ENCODE peak calls at places on chromosomes 7 and 10, in nine cellular contexts. One of them, this sample, is unnamed.
A peak's percentile ranks its signal among the peaks of the same experiment; 100 is the strongest.

GRCh38 chr10:62048473-62048872 is 147.0 kb downstream of the ARID5B start:
- DNase-seq in neural progenitor cell: no peak
- DNase-seq in dorsolateral prefrontal cortex: no peak
- DNase-seq in astrocyte of the spinal cord: no peak
- DNase-seq in endothelial cell: no peak
- DNase-seq in kidney: no peak
- DNase-seq in neural crest cell: no peak
- DNase-seq in foreskin fibroblast: no peak
- DNase-seq in breast epithelium: no peak
- DNase-seq in this sample: no peak

GRCh38 chr7:44618754-44619153 is 12.3 kb downstream of the OGDH start:
- DNase-seq in foreskin fibroblast: no peak
- DNase-seq in endothelial cell: no peak
- DNase-seq in neural crest cell: no peak
- DNase-seq in kidney: no peak
- DNase-seq in breast epithelium: no peak
- DNase-seq in astrocyte of the spinal cord: no peak
- DNase-seq in neural progenitor cell: no peak
- DNase-seq in dorsolateral prefrontal cortex: no peak
- DNase-seq in this sample: no peak

GRCh38 chr10:36677170-36677768 is 448.1 kb upstream of the ANKRD30A start:
- DNase-seq in foreskin fibroblast: peak; percentile 38
- DNase-seq in neural progenitor cell: no peak
- DNase-seq in breast epithelium: no peak
- DNase-seq in neural crest cell: no peak
- DNase-seq in dorsolateral prefrontal cortex: no peak
- DNase-seq in endothelial cell: no peak
- DNase-seq in astrocyte of the spinal cord: peak; percentile 71
- DNase-seq in kidney: no peak
- DNase-seq in this sample: no peak

GRCh38 chr10:5344746-5345145 is 20.0 kb upstream of the UCN3 start:
- DNase-seq in astrocyte of the spinal cord: no peak
- DNase-seq in neural crest cell: no peak
- DNase-seq in breast epithelium: no peak
- DNase-seq in dorsolateral prefrontal cortex: no peak
- DNase-seq in kidney: no peak
- DNase-seq in neural progenitor cell: no peak
- DNase-seq in foreskin fibroblast: no peak
- DNase-seq in endothelial cell: no peak
- DNase-seq in this sample: no peak

GRCh38 chr10:26739087-26739631 is 41.7 kb downstream of the PDSS1 start:
- DNase-seq in astrocyte of the spinal cord: no peak
- DNase-seq in endothelial cell: no peak
- DNase-seq in breast epithelium: no peak
- DNase-seq in foreskin fibroblast: no peak
- DNase-seq in dorsolateral prefrontal cortex: no peak
- DNase-seq in neural crest cell: no peak
- DNase-seq in kidney: no peak
- DNase-seq in neural progenitor cell: no peak
- DNase-seq in this sample: no peak

GRCh38 chr10:114084225-114084624 is 40.6 kb downstream of the ADRB1 start:
- DNase-seq in endothelial cell: no peak
- DNase-seq in kidney: no peak
- DNase-seq in foreskin fibroblast: no peak
- DNase-seq in neural crest cell: no peak
- DNase-seq in astrocyte of the spinal cord: no peak
- DNase-seq in neural progenitor cell: no peak
- DNase-seq in breast epithelium: no peak
- DNase-seq in dorsolateral prefrontal cortex: no peak
- DNase-seq in this sample: no peak

GRCh38 chr7:140033036-140033435 is 29.7 kb downstream of the PARP12 start:
- DNase-seq in foreskin fibroblast: peak; percentile 19
- DNase-seq in kidney: no peak
- DNase-seq in dorsolateral prefrontal cortex: no peak
- DNase-seq in endothelial cell: no peak
- DNase-seq in neural progenitor cell: no peak
- DNase-seq in neural crest cell: no peak
- DNase-seq in breast epithelium: no peak
- DNase-seq in astrocyte of the spinal cord: peak; percentile 45
- DNase-seq in this sample: no peak

GRCh38 chr7:38452615-38453014 is 178.6 kb downstream of the AMPH start:
- DNase-seq in astrocyte of the spinal cord: peak; percentile 6
- DNase-seq in kidney: no peak
- DNase-seq in dorsolateral prefrontal cortex: no peak
- DNase-seq in neural progenitor cell: no peak
- DNase-seq in foreskin fibroblast: peak; percentile 51
- DNase-seq in neural crest cell: no peak
- DNase-seq in breast epithelium: no peak
- DNase-seq in endothelial cell: no peak
- DNase-seq in this sample: no peak

GRCh38 chr7:159114981-159115380 is 29.7 kb downstream of the VIPR2 start:
- DNase-seq in foreskin fibroblast: no peak
- DNase-seq in kidney: peak; percentile 24
- DNase-seq in dorsolateral prefrontal cortex: no peak
- DNase-seq in neural progenitor cell: no peak
- DNase-seq in endothelial cell: no peak
- DNase-seq in breast epithelium: no peak
- DNase-seq in neural crest cell: no peak
- DNase-seq in astrocyte of the spinal cord: no peak
- DNase-seq in this sample: no peak

GRCh38 chr7:42534441-42534840 is 297.4 kb upstream of the GLI3 start:
- DNase-seq in kidney: no peak
- DNase-seq in foreskin fibroblast: no peak
- DNase-seq in endothelial cell: no peak
- DNase-seq in dorsolateral prefrontal cortex: no peak
- DNase-seq in neural crest cell: no peak
- DNase-seq in breast epithelium: no peak
- DNase-seq in astrocyte of the spinal cord: no peak
- DNase-seq in neural progenitor cell: no peak
- DNase-seq in this sample: no peak

GRCh38 chr7:88361357-88361756 is 54.7 kb upstream of the STEAP4 start:
- DNase-seq in neural crest cell: no peak
- DNase-seq in dorsolateral prefrontal cortex: no peak
- DNase-seq in endothelial cell: peak; percentile 15
- DNase-seq in foreskin fibroblast: no peak
- DNase-seq in neural progenitor cell: no peak
- DNase-seq in breast epithelium: no peak
- DNase-seq in kidney: no peak
- DNase-seq in astrocyte of the spinal cord: no peak
- DNase-seq in this sample: no peak

GRCh38 chr10:58747687-58748086 is 235.0 kb downstream of the BICC1 start:
- DNase-seq in neural crest cell: no peak
- DNase-seq in neural progenitor cell: no peak
- DNase-seq in kidney: no peak
- DNase-seq in dorsolateral prefrontal cortex: no peak
- DNase-seq in astrocyte of the spinal cord: no peak
- DNase-seq in endothelial cell: no peak
- DNase-seq in breast epithelium: no peak
- DNase-seq in foreskin fibroblast: no peak
- DNase-seq in this sample: no peak

GRCh38 chr10:19862811-19863515 is 46.7 kb downstream of the PLXDC2 start:
- DNase-seq in neural crest cell: no peak
- DNase-seq in foreskin fibroblast: no peak
- DNase-seq in endothelial cell: no peak
- DNase-seq in astrocyte of the spinal cord: no peak
- DNase-seq in dorsolateral prefrontal cortex: no peak
- DNase-seq in neural progenitor cell: no peak
- DNase-seq in kidney: no peak
- DNase-seq in breast epithelium: no peak
- DNase-seq in this sample: no peak

GRCh38 chr7:143454091-143454729 is 11.0 kb downstream of the TAS2R60 start:
- DNase-seq in dorsolateral prefrontal cortex: no peak
- DNase-seq in neural progenitor cell: no peak
- DNase-seq in foreskin fibroblast: peak; percentile 63
- DNase-seq in neural crest cell: no peak
- DNase-seq in kidney: no peak
- DNase-seq in endothelial cell: no peak
- DNase-seq in breast epithelium: no peak
- DNase-seq in astrocyte of the spinal cord: no peak
- DNase-seq in this sample: no peak

GRCh38 chr10:80468806-80469421 is 14.8 kb downstream of the TSPAN14 start:
- DNase-seq in foreskin fibroblast: no peak
- DNase-seq in endothelial cell: no peak
- DNase-seq in kidney: no peak
- DNase-seq in neural progenitor cell: no peak
- DNase-seq in neural crest cell: no peak
- DNase-seq in astrocyte of the spinal cord: no peak
- DNase-seq in breast epithelium: no peak
- DNase-seq in dorsolateral prefrontal cortex: no peak
- DNase-seq in this sample: no peak

GRCh38 chr7:82677493-82677892 is 233.9 kb upstream of the CACNA2D1 start:
- DNase-seq in astrocyte of the spinal cord: no peak
- DNase-seq in neural progenitor cell: no peak
- DNase-seq in endothelial cell: no peak
- DNase-seq in dorsolateral prefrontal cortex: no peak
- DNase-seq in foreskin fibroblast: peak; percentile 63
- DNase-seq in breast epithelium: no peak
- DNase-seq in kidney: peak; percentile 32
- DNase-seq in neural crest cell: no peak
- DNase-seq in this sample: no peak

GRCh38 chr10:102691701-102692100 is 22.5 kb downstream of the ARL3 start:
- DNase-seq in kidney: no peak
- DNase-seq in endothelial cell: no peak
- DNase-seq in breast epithelium: no peak
- DNase-seq in dorsolateral prefrontal cortex: no peak
- DNase-seq in neural progenitor cell: no peak
- DNase-seq in foreskin fibroblast: peak; percentile 61
- DNase-seq in neural crest cell: no peak
- DNase-seq in astrocyte of the spinal cord: peak; percentile 13
- DNase-seq in this sample: no peak

GRCh38 chr10:73060738-73061635 is 35.7 kb downstream of the P4HA1 start:
- DNase-seq in endothelial cell: no peak
- DNase-seq in dorsolateral prefrontal cortex: no peak
- DNase-seq in breast epithelium: no peak
- DNase-seq in neural crest cell: no peak
- DNase-seq in kidney: no peak
- DNase-seq in astrocyte of the spinal cord: peak; percentile 32
- DNase-seq in neural progenitor cell: peak; percentile 36
- DNase-seq in foreskin fibroblast: peak; percentile 41
- DNase-seq in this sample: no peak

GRCh38 chr7:117937049-117937448 is 63.8 kb upstream of the CTTNBP2 start:
- DNase-seq in breast epithelium: no peak
- DNase-seq in endothelial cell: no peak
- DNase-seq in neural crest cell: no peak
- DNase-seq in foreskin fibroblast: no peak
- DNase-seq in dorsolateral prefrontal cortex: no peak
- DNase-seq in kidney: no peak
- DNase-seq in neural progenitor cell: no peak
- DNase-seq in astrocyte of the spinal cord: no peak
- DNase-seq in this sample: no peak

GRCh38 chr10:75049316-75050285 is 61.9 kb upstream of the SAMD8 start:
- DNase-seq in foreskin fibroblast: no peak
- DNase-seq in neural progenitor cell: peak; percentile 7
- DNase-seq in kidney: no peak
- DNase-seq in astrocyte of the spinal cord: no peak
- DNase-seq in endothelial cell: no peak
- DNase-seq in breast epithelium: no peak
- DNase-seq in neural crest cell: no peak
- DNase-seq in dorsolateral prefrontal cortex: no peak
- DNase-seq in this sample: no peak

GRCh38 chr7:158821173-158822021 is 7.9 kb downstream of the ESYT2 start:
- DNase-seq in neural crest cell: no peak
- DNase-seq in foreskin fibroblast: peak; percentile 87
- DNase-seq in endothelial cell: no peak
- DNase-seq in kidney: no peak
- DNase-seq in breast epithelium: no peak
- DNase-seq in dorsolateral prefrontal cortex: no peak
- DNase-seq in neural progenitor cell: no peak
- DNase-seq in astrocyte of the spinal cord: peak; percentile 88
- DNase-seq in this sample: no peak

GRCh38 chr10:44478040-44478439 is 93.1 kb upstream of the CXCL12 start:
- DNase-seq in astrocyte of the spinal cord: no peak
- DNase-seq in neural progenitor cell: no peak
- DNase-seq in kidney: no peak
- DNase-seq in endothelial cell: no peak
- DNase-seq in neural crest cell: no peak
- DNase-seq in dorsolateral prefrontal cortex: no peak
- DNase-seq in breast epithelium: no peak
- DNase-seq in foreskin fibroblast: peak; percentile 20
- DNase-seq in this sample: no peak

GRCh38 chr10:129877773-129878371 is 86.2 kb downstream of the EBF3 start:
- DNase-seq in dorsolateral prefrontal cortex: no peak
- DNase-seq in endothelial cell: peak; percentile 65
- DNase-seq in kidney: no peak
- DNase-seq in neural progenitor cell: peak; percentile 62
- DNase-seq in neural crest cell: peak; percentile 42
- DNase-seq in foreskin fibroblast: peak; percentile 11
- DNase-seq in astrocyte of the spinal cord: no peak
- DNase-seq in breast epithelium: no peak
- DNase-seq in this sample: no peak
- TF ChIP-seq CTCF in dorsolateral prefrontal cortex: peak; percentile 34
- TF ChIP-seq CTCF in endothelial cell: peak; percentile 75
- TF ChIP-seq CTCF in kidney: peak; percentile 23
- TF ChIP-seq CTCF in neural progenitor cell: peak; percentile 73
- TF ChIP-seq CTCF in neural crest cell: peak; percentile 59
- TF ChIP-seq CTCF in foreskin fibroblast: peak; percentile 25
- TF ChIP-seq CTCF in astrocyte of the spinal cord: peak; percentile 25
- TF ChIP-seq CTCF in breast epithelium: no peak
- TF ChIP-seq CTCF in this sample: peak; percentile 24

GRCh38 chr10:416091-416515 is 273.4 kb downstream of the DIP2C start:
- DNase-seq in astrocyte of the spinal cord: no peak
- DNase-seq in breast epithelium: no peak
- DNase-seq in endothelial cell: peak; percentile 15
- DNase-seq in neural progenitor cell: peak; percentile 41
- DNase-seq in neural crest cell: no peak
- DNase-seq in kidney: no peak
- DNase-seq in foreskin fibroblast: no peak
- DNase-seq in dorsolateral prefrontal cortex: no peak
- DNase-seq in this sample: no peak
- TF ChIP-seq CTCF in astrocyte of the spinal cord: no peak
- TF ChIP-seq CTCF in breast epithelium: no peak
- TF ChIP-seq CTCF in endothelial cell: no peak
- TF ChIP-seq CTCF in neural progenitor cell: peak; percentile 42
- TF ChIP-seq CTCF in neural crest cell: no peak
- TF ChIP-seq CTCF in kidney: no peak
- TF ChIP-seq CTCF in foreskin fibroblast: no peak
- TF ChIP-seq CTCF in dorsolateral prefrontal cortex: no peak
- TF ChIP-seq CTCF in this sample: no peak

DNA sequence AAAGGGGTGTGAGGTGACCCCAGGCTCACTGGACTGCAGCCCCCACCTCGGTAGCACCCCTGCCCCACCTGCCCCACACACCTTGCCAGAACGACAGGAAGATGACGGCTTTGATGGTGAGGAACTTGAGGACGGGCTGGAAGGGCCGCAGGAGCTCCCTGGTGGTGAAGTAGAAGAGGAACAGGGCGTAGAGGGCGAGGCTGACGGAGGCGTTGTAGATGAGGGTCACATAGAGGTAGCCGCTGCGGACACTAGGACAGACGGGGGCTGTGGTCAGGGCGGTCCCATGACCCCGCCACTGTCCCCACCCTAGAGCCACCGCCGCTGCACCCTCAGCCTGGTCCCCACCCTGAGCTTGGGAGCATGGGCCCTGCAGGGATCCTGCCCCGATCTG is 7.6 kb downstream of the TMEM184A start:
- DNase-seq in neural progenitor cell: no peak
- DNase-seq in endothelial cell: no peak
- DNase-seq in kidney: peak; percentile 66
- DNase-seq in dorsolateral prefrontal cortex: no peak
- DNase-seq in neural crest cell: no peak
- DNase-seq in breast epithelium: no peak
- DNase-seq in astrocyte of the spinal cord: no peak
- DNase-seq in foreskin fibroblast: no peak
- DNase-seq in this sample: no peak
- TF ChIP-seq CTCF in neural progenitor cell: no peak
- TF ChIP-seq CTCF in endothelial cell: no peak
- TF ChIP-seq CTCF in kidney: no peak
- TF ChIP-seq CTCF in dorsolateral prefrontal cortex: no peak
- TF ChIP-seq CTCF in neural crest cell: no peak
- TF ChIP-seq CTCF in breast epithelium: no peak
- TF ChIP-seq CTCF in astrocyte of the spinal cord: no peak
- TF ChIP-seq CTCF in foreskin fibroblast: no peak
- TF ChIP-seq CTCF in this sample: no peak

GRCh38 chr10:85713885-85714284 is 652.7 kb downstream of the GRID1 start:
- DNase-seq in astrocyte of the spinal cord: no peak
- DNase-seq in neural crest cell: no peak
- DNase-seq in foreskin fibroblast: no peak
- DNase-seq in neural progenitor cell: no peak
- DNase-seq in endothelial cell: no peak
- DNase-seq in breast epithelium: no peak
- DNase-seq in kidney: no peak
- DNase-seq in dorsolateral prefrontal cortex: no peak
- DNase-seq in this sample: no peak
- TF ChIP-seq CTCF in astrocyte of the spinal cord: no peak
- TF ChIP-seq CTCF in neural crest cell: no peak
- TF ChIP-seq CTCF in foreskin fibroblast: no peak
- TF ChIP-seq CTCF in neural progenitor cell: no peak
- TF ChIP-seq CTCF in endothelial cell: no peak
- TF ChIP-seq CTCF in breast epithelium: no peak
- TF ChIP-seq CTCF in kidney: no peak
- TF ChIP-seq CTCF in dorsolateral prefrontal cortex: no peak
- TF ChIP-seq CTCF in this sample: no peak

This sample was measured in AG09319.